ENCODE peak calls at places on chromosomes 12 and 14, in seven cellular contexts. P is mammary epithelial cell, S is prostate gland, M is BE2C, K is tibial artery, V is HepG2, F is right atrium auricular region. I is an unnamed sample. For H3K4me1, the result is how much of the 10 kb centered on the place peaks cover.

GRCh38 chr14:103708750-103709187 is 6.5 kb downstream of the XRCC3 start:
- DNase-seq in P (no peak), S (peak), M (peak), K (no peak), V (no peak), F (no peak), I (no peak)

GRCh38 chr14:104169765-104170113 is 31.4 kb downstream of the KIF26A start:
- DNase-seq in P (no peak), S (no peak), M (peak), K (no peak), V (no peak), F (no peak), I (no peak)

GRCh38 chr12:44874981-44875416 is 1.1 kb downstream of the NELL2 start:
- DNase-seq in P (no peak), S (no peak), M (no peak), K (peak), V (no peak), F (no peak), I (no peak)

GRCh38 chr12:112018571-112019237 is 5.5 kb downstream of the ERP29 start:
- DNase-seq in P (peak), S (no peak), M (no peak), K (no peak), V (no peak), F (no peak), I (no peak)

GRCh38 chr12:75724913-75725312 is 213.5 kb upstream of the KRR1 start:
- DNase-seq in P (peak), S (no peak), M (peak), K (no peak), V (peak), F (no peak), I (no peak)

GRCh38 chr12:77232045-77232444 is 166.7 kb upstream of the E2F7 start:
- DNase-seq in P (peak), S (no peak), M (no peak), K (no peak), V (no peak), F (no peak), I (no peak)

GRCh38 chr14:51871846-51872245 is 11.4 kb downstream of the GNG2 start:
- DNase-seq in P (no peak), S (no peak), M (no peak), K (no peak), V (no peak), F (no peak), I (no peak)

GRCh38 chr12:109899783-109900751 is at the start of gene TCHP:
- DNase-seq in P (peak), S (peak), M (peak), K (peak), V (peak), F (peak), I (peak)

GRCh38 chr14:19993438-19993837 is 8.5 kb upstream of the OR4Q2 start:
- DNase-seq in P (no peak), S (no peak), M (no peak), K (no peak), V (no peak), F (no peak), I (no peak)

GRCh38 chr12:1595690-1596347 is 1.4 kb upstream of the FBXL14 start:
- DNase-seq in P (no peak), S (no peak), M (no peak), K (no peak), V (no peak), F (no peak), I (no peak)

GRCh38 chr14:22474730-22475351 is 114.2 kb downstream of the DAD1 start:
- DNase-seq in P (no peak), S (no peak), M (no peak), K (no peak), V (no peak), F (no peak), I (no peak)

GRCh38 chr12:113285679-113286645 is 48.9 kb downstream of the SLC8B1 start:
- DNase-seq in P (no peak), S (no peak), M (no peak), K (no peak), V (no peak), F (no peak), I (no peak)

GRCh38 chr12:120466560-120467315 is 2.8 kb downstream of the SRSF9 start:
- DNase-seq in P (peak), S (peak), M (peak), K (no peak), V (peak), F (no peak), I (no peak)

DNA sequence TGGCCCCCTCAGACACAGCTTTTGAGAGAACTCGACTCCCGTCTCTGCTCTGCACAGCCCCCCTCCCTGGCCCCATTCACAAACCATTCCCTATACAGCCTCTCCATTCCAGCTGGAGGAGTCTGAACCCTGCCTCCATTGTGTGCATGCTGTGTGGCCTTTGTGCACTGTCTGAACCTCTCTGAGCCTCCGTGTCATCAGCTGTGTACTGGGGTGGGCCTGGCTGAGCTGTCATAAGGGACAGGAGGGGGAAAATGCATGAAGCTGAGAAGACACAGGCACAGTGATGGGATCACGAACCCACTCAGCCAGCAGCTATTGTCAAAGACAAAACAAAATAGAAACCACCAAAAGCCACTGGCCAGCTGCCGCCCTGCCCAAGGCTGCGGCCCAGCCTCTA is 130.8 kb downstream of the RFLNA start:
- DNase-seq in P (no peak), S (no peak), M (no peak), K (no peak), V (no peak), F (no peak), I (no peak)
- H3K4me1 ChIP-seq in P (under half), S (under half), M (under half), K (under half), V (under half), F (under half), I (half or more)

DNA sequence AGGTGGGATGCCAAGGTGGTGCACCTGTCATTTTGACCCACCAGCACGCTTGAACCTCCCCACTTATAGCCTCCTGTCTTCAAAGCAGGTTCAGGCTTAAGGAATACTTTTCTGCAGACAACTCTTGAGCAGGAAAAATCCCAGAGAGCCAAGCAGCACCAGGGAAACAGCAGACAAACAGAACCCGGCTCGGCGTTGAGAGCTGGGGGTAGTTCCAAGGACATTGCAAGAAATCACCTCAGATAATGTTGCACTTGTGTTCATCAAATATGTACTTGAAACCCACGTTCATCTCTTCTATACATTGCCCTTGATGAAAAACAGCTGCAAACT is 203.6 kb downstream of the PPM1H start:
- DNase-seq in P (no peak), S (no peak), M (no peak), K (no peak), V (no peak), F (no peak), I (no peak)
- H3K4me1 ChIP-seq in P (under half), S (under half), M (under half), K (under half), V (under half), F (under half), I (under half)

DNA sequence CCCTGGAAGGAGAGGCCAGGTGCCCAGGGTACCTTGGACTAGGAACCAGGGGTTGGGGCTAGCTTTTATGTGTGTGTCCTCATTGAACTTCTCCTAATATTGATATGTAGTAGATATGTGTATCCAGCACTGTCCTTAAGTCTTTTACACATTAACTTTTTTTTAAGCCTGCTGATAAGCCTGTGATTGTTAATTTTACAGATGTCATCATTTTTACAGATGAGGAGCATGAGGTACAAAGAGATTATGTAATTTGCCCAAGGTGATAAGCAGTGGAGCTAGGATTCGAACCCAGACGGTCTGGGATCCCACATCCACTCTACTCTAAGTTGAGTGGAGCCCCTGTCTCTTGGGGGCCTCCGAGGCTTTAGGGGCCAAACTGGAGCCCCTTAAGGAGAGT is 10.2 kb upstream of the NR4A1 start:
- DNase-seq in P (no peak), S (no peak), M (no peak), K (no peak), V (no peak), F (no peak), I (no peak)
- H3K4me1 ChIP-seq in P (under half), S (under half), M (under half), K (half or more), V (half or more), F (under half), I (under half)

GRCh38 chr14:82778008-82778407 is 1244.4 kb upstream of the SEL1L start:
- DNase-seq in P (no peak), S (no peak), M (no peak), K (no peak), V (no peak), F (no peak), I (no peak)

GRCh38 chr14:82779301-82779700 is 1245.6 kb upstream of the SEL1L start:
- DNase-seq in P (no peak), S (no peak), M (no peak), K (no peak), V (no peak), F (no peak), I (no peak)

GRCh38 chr14:82776958-82777357 is 1243.3 kb upstream of the SEL1L start:
- DNase-seq in P (no peak), S (no peak), M (no peak), K (no peak), V (no peak), F (no peak), I (no peak)
- H3K4me1 ChIP-seq in P (under half), S (under half), M (under half), K (under half), V (under half), F (under half), I (under half)

GRCh38 chr14:86027990-86028389 is 498.0 kb downstream of the FLRT2 start:
- DNase-seq in P (no peak), S (no peak), M (no peak), K (no peak), V (no peak), F (no peak), I (no peak)
- H3K4me1 ChIP-seq in P (under half), S (under half), M (under half), K (under half), V (under half), F (under half), I (under half)

GRCh38 chr14:24311837-24312615 is 724 bp downstream of the LTB4R start:
- DNase-seq in P (no peak), S (peak), M (no peak), K (no peak), V (no peak), F (no peak), I (no peak)

GRCh38 chr14:24314377-24315193 is 3.3 kb downstream of the LTB4R start:
- DNase-seq in P (no peak), S (no peak), M (no peak), K (no peak), V (no peak), F (no peak), I (no peak)

GRCh38 chr14:24313912-24314311 is 2.6 kb downstream of the LTB4R start:
- DNase-seq in P (no peak), S (no peak), M (no peak), K (no peak), V (no peak), F (no peak), I (no peak)

GRCh38 chr14:24310666-24311604 is at the start of gene LTB4R:
- DNase-seq in P (peak), S (peak), M (no peak), K (peak), V (no peak), F (no peak), I (no peak)

GRCh38 chr14:24312736-24313507 is 1.6 kb downstream of the LTB4R start:
- DNase-seq in P (no peak), S (no peak), M (no peak), K (no peak), V (no peak), F (no peak), I (no peak)
- H3K4me1 ChIP-seq in P (half or more), S (under half), M (under half), K (under half), V (half or more), F (under half), I (half or more)

DNA sequence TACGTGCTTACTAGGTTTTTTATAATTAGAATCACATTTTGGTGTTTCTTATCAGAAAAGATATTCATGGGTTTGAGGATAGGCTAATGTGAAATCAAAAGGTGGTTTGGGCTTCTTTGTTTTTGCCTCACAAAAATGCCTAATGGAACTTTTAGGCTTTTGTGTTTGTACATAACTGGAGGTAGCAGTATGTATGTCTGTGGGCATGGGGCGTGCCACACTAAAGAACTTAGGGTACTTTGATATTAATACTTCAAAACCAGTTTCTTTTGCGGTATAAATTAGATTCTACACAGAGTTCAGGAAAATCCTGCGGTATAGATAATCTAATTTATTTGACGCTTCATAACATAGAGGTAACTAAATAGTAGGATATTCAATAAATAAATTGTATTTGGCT is 1.9 kb downstream of the ETV6 start:
- DNase-seq in P (no peak), S (no peak), M (no peak), K (no peak), V (no peak), F (no peak), I (no peak)
- H3K4me1 ChIP-seq in P (under half), S (under half), M (under half), K (under half), V (under half), F (under half), I (under half)

GRCh38 chr12:6554168-6554989 is 1.5 kb downstream of the IFFO1 start:
- DNase-seq in P (no peak), S (peak), M (peak), K (peak), V (peak), F (peak), I (no peak)
- H3K4me1 ChIP-seq in P (under half), S (under half), M (under half), K (half or more), V (under half), F (under half), I (half or more)

GRCh38 chr12:124588018-124588634 is 20.7 kb upstream of the NCOR2 start:
- DNase-seq in P (no peak), S (no peak), M (no peak), K (no peak), V (no peak), F (no peak), I (no peak)

GRCh38 chr12:124588689-124589318 is 21.4 kb upstream of the NCOR2 start:
- DNase-seq in P (peak), S (no peak), M (no peak), K (peak), V (no peak), F (peak), I (no peak)

GRCh38 chr12:124592050-124592449 is 24.6 kb upstream of the NCOR2 start:
- DNase-seq in P (peak), S (no peak), M (no peak), K (no peak), V (no peak), F (no peak), I (no peak)

GRCh38 chr12:124592481-124593160 is 25.2 kb upstream of the NCOR2 start:
- DNase-seq in P (no peak), S (no peak), M (no peak), K (no peak), V (no peak), F (no peak), I (no peak)

GRCh38 chr12:124590447-124590846 is 23.0 kb upstream of the NCOR2 start:
- DNase-seq in P (no peak), S (no peak), M (no peak), K (no peak), V (no peak), F (no peak), I (no peak)
- H3K4me1 ChIP-seq in P (under half), S (under half), M (under half), K (under half), V (under half), F (under half), I (under half)